ENCODE peak calls at places on chromosomes 11 and 22, in six cellular contexts. J is BJ, D is left ventricle myocardium inferior, T is Calu3, U is fibroblast of lung, R is astrocyte of the spinal cord. C is an unnamed sample.

GRCh38 chr11:101912823-101913284 is 2.0 kb upstream of the CEP126 start:
- DNase-seq in J (no peak), D (no peak), T (no peak), U (peak), R (peak), C (peak)

GRCh38 chr11:125689460-125689859 is 8.8 kb upstream of the ACRV1 start:
- DNase-seq in J (no peak), D (no peak), T (no peak), U (no peak), R (no peak), C (no peak)

GRCh38 chr11:126722006-126722736 is 278.4 kb downstream of the KIRREL3 start:
- DNase-seq in J (no peak), D (no peak), T (no peak), U (peak), R (no peak), C (no peak)

GRCh38 chr11:79198203-79198897 is 242.5 kb downstream of the TENM4 start:
- DNase-seq in J (no peak), D (no peak), T (no peak), U (no peak), R (no peak), C (no peak)

GRCh38 chr11:94424011-94424410 is 22.8 kb upstream of the GPR83 start:
- DNase-seq in J (no peak), D (no peak), T (no peak), U (no peak), R (no peak), C (no peak)

GRCh38 chr11:114909866-114910265 is 231.5 kb downstream of the NXPE2 start:
- DNase-seq in J (no peak), D (no peak), T (no peak), U (no peak), R (no peak), C (no peak)

GRCh38 chr11:35043933-35044332 is 95.0 kb upstream of the CD44 start:
- DNase-seq in J (no peak), D (no peak), T (no peak), U (no peak), R (no peak), C (no peak)

GRCh38 chr11:120244476-120244875 is 4.5 kb downstream of the POU2F3 start:
- DNase-seq in J (no peak), D (no peak), T (no peak), U (peak), R (peak), C (no peak)

GRCh38 chr11:115185931-115186330 is 318.3 kb downstream of the CADM1 start:
- DNase-seq in J (no peak), D (no peak), T (no peak), U (no peak), R (no peak), C (no peak)

GRCh38 chr11:62792193-62792575 is 378 bp upstream of the TMEM223 start:
- DNase-seq in J (no peak), D (peak), T (no peak), U (peak), R (no peak), C (no peak)

GRCh38 chr11:121538054-121538453 is 85.3 kb upstream of the SORL1-AS1 start:
- DNase-seq in J (no peak), D (no peak), T (no peak), U (no peak), R (no peak), C (no peak)

GRCh38 chr11:128550261-128550821 is 37.0 kb downstream of the ETS1 start:
- DNase-seq in J (no peak), D (no peak), T (no peak), U (no peak), R (no peak), C (no peak)

GRCh38 chr11:75204012-75204674 is 36.4 kb upstream of the TPBGL start:
- DNase-seq in J (no peak), D (no peak), T (no peak), U (no peak), R (no peak), C (no peak)

GRCh38 chr22:37148742-37149665 is 712 bp downstream of the IL2RB start:
- DNase-seq in J (no peak), D (no peak), T (no peak), U (no peak), R (no peak), C (no peak)

GRCh38 chr11:94785509-94785908 is 17.4 kb downstream of the AMOTL1 start:
- DNase-seq in J (no peak), D (no peak), T (no peak), U (no peak), R (no peak), C (no peak)

DNA sequence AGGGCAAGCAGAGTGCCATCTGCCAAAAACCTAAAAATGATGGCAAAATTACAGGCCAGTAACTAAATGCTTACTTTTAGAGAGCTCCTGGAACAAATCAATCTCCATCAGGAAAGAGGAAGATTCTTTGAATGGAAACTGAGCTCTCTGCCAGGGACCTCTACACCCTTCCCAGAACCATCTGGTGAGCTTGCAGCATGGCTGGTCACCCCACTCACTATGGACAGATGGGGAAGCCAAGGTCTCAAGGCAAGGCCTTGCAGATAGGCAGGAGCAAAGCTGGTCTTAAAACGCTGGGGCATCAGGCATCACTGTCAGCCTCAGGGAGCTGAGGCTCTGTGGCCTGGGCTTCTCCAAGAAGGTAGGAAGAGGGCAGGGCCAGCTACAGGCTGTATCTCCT is 36.2 kb downstream of the SERGEF start:
- DNase-seq in J (no peak), D (no peak), T (no peak), U (no peak), R (no peak), C (no peak)
- TF ChIP-seq CTCF in J (no peak), D (no peak), T (no peak), U (no peak), R (no peak), C (no peak)

GRCh38 chr22:42901790-42902508 is 44.9 kb upstream of the ARFGAP3 start:
- DNase-seq in J (no peak), D (peak), T (no peak), U (no peak), R (no peak), C (no peak)
- TF ChIP-seq CTCF in J (peak), D (no peak), T (peak), U (peak), R (peak), C (peak)

GRCh38 chr11:91513734-91514133 is 710.9 kb upstream of the FAT3 start:
- DNase-seq in J (no peak), D (no peak), T (no peak), U (no peak), R (no peak), C (no peak)
- TF ChIP-seq CTCF in J (no peak), D (peak), T (no peak), U (peak), R (peak), C (peak)

DNA sequence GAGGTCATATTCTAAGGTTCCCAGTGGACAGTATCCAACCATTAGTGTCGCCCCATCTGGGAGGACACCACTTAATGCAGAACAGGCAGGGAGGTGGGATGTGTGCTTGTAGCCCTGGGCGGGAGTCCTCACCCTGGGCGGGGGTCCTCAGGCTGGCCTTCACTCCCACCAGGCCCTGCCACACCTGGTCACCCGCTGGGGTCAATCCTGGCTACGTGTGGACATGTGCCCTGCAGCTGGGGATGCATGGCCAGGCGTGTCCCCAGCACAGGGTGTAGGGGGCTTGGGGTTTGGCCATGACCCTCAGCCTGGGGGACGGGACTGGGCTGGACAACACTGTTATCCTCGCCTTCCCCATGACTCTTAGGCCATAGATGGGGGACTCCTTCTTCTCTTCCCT is 18.8 kb downstream of the TRPM5 start:
- DNase-seq in J (no peak), D (no peak), T (no peak), U (no peak), R (no peak), C (no peak)
- TF ChIP-seq CTCF in J (no peak), D (no peak), T (no peak), U (no peak), R (no peak), C (no peak)

GRCh38 chr22:29727248-29727551 is 7.4 kb downstream of the CABP7 start:
- DNase-seq in J (no peak), D (peak), T (peak), U (no peak), R (no peak), C (no peak)
- TF ChIP-seq CTCF in J (peak), D (peak), T (peak), U (peak), R (peak), C (no peak)

GRCh38 chr11:92227954-92228935 is 3.6 kb downstream of the FAT3 start:
- DNase-seq in J (no peak), D (no peak), T (no peak), U (peak), R (peak), C (no peak)
- TF ChIP-seq CTCF in J (no peak), D (no peak), T (no peak), U (no peak), R (no peak), C (no peak)

DNA sequence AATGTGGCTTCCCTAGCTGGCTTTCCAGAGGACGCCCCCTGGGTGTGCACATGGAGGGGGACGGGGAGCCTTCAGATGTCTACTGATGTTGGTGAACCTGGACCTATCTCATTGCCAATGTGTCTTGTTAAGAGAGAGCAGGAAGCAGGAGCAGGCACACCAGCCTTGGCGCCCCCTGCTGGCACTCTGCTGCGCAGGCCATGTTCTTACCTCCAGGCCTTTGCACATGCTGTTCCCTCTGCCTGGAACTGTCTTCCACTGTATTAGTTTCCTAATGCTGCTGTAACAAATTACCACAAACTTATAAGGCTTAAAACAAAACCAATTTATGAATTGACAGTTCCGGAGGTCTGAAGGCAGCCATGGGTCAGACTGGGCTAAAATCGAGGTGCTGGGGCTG is 23.6 kb upstream of the MN1 start:
- DNase-seq in J (no peak), D (no peak), T (no peak), U (no peak), R (no peak), C (no peak)
- TF ChIP-seq CTCF in J (peak), D (peak), T (no peak), U (peak), R (peak), C (no peak)

GRCh38 chr11:64656797-64657196 is 65.8 kb downstream of the SLC22A12 start:
- DNase-seq in J (no peak), D (no peak), T (no peak), U (no peak), R (no peak), C (no peak)
- TF ChIP-seq CTCF in J (no peak), D (no peak), T (no peak), U (no peak), R (no peak), C (no peak)

DNA sequence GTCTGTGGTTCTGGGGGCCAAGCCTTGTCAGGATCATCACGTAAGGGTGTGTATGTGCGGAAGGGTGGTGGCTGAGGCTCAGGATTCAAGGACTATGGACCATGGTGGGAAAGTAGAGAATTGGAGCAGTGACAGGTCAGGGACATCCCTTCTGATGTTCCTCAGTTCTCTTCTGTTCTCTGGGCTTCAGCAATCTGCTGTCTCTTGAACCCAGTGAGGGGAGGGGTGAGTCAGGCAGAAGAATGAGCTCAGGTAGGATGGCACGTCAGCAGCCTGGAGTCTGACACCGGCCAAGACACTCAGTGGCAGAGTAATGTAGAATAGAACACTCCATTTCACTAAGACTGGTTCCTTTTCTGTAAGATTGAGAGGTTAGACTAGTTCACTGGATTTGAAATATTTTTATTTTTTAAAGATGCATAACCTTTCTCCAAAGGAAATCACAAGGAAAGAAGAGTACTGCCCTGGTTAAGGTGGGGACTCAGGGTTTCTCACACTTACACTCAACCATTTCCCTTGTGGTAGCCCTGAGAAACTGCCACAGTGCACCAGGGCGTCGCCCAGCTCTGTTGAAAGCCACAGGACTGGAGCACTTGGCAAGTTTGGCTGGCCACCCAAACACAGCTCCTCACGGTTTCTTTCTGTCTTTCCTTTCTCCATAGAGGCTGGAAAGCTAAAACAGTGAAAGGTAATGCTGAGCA is 23.2 kb upstream of the MICAL2 start:
- DNase-seq in J (no peak), D (no peak), T (peak), U (peak), R (peak), C (no peak)
- TF ChIP-seq CTCF in J (peak), D (peak), T (no peak), U (peak), R (peak), C (no peak)

C was measured in LNCaP clone FGC.